ENCODE peak calls at places on chromosomes 6 and 20, in seven cellular contexts. X is NCI-H774; H is posterior vena cava; O is T-helper 9 cell; T is stimulated activated CD8-positive, alpha-beta memory T cell treated with anti-CD3 and anti-CD28 coated beads, Interleukin-15, amount 100 ng/mL, for 24 hours; Q is midbrain; P is uterus. G is an unnamed sample.

GRCh38 chr6:157758516-157759023 is 64.5 kb upstream of the SNX9 start:
- DNase-seq in X (no peak), O (no peak), H (no peak), P (no peak), Q (no peak), T (no peak), G (no peak)

GRCh38 chr20:24937579-24937978 is 11.5 kb upstream of the CST7 start:
- DNase-seq in P (no peak), T (no peak), Q (no peak), X (no peak), O (no peak), H (peak; percentile 55), G (peak; percentile 26)

GRCh38 chr6:105593056-105593455 is 190.2 kb upstream of the PREP start:
- DNase-seq in P (no peak), Q (no peak), X (no peak), O (no peak), T (no peak), H (no peak), G (no peak)

GRCh38 chr6:164882236-164882635 is 427.2 kb downstream of the C6orf118 start:
- DNase-seq in T (no peak), X (no peak), Q (no peak), H (no peak), P (no peak), O (no peak), G (no peak)

GRCh38 chr6:49713346-49713745 is at the start of gene CRISP2:
- DNase-seq in O (no peak), Q (no peak), H (peak; percentile 72), X (no peak), P (no peak), T (no peak), G (no peak)

GRCh38 chr6:15460110-15460727 is 202.6 kb downstream of the DTNBP1 start:
- DNase-seq in O (no peak), Q (no peak), X (no peak), T (no peak), P (no peak), H (no peak), G (no peak)

GRCh38 chr20:36315545-36316351 is 9.6 kb downstream of the DLGAP4 start:
- DNase-seq in P (no peak), X (no peak), T (no peak), O (no peak), Q (no peak), H (peak; percentile 75), G (peak; percentile 56)

GRCh38 chr6:20572940-20573339 is 38.7 kb downstream of the CDKAL1 start:
- DNase-seq in Q (no peak), T (no peak), O (no peak), P (no peak), X (no peak), H (no peak), G (no peak)

GRCh38 chr20:18639501-18639979 is 51.7 kb downstream of the DTD1 start:
- DNase-seq in Q (no peak), O (no peak), T (no peak), H (no peak), P (no peak), X (no peak), G (peak; percentile 36)

GRCh38 chr6:31836036-31836675 is 8.6 kb downstream of the HSPA1B start:
- DNase-seq in O (no peak), X (no peak), T (no peak), H (peak; percentile 74), P (no peak), Q (no peak), G (no peak)

GRCh38 chr6:83365931-83366330 is 64.9 kb downstream of the ME1 start:
- DNase-seq in H (no peak), X (no peak), P (no peak), T (no peak), Q (peak; percentile 52), O (no peak), G (no peak)

GRCh38 chr6:6626227-6626626 is 37.7 kb downstream of the LY86 start:
- DNase-seq in T (no peak), Q (no peak), P (no peak), O (no peak), X (no peak), H (no peak), G (no peak)

GRCh38 chr6:167703781-167704180 is 122.9 kb upstream of the AFDN start:
- DNase-seq in H (peak; percentile 75), P (no peak), Q (no peak), T (no peak), O (no peak), X (no peak), G (peak; percentile 28)

GRCh38 chr6:131694832-131695426 is 6.3 kb downstream of the OR2A4 start:
- DNase-seq in X (peak; percentile 65), T (no peak), O (no peak), P (peak; percentile 52), Q (peak; percentile 55), H (no peak), G (no peak)

GRCh38 chr6:39342692-39343460 is 20.4 kb upstream of the KCNK16 start:
- DNase-seq in H (no peak), T (no peak), Q (no peak), X (no peak), O (no peak), P (no peak), G (no peak)

GRCh38 chr6:15522427-15522826 is 140.4 kb downstream of the DTNBP1 start:
- DNase-seq in Q (no peak), T (no peak), P (no peak), O (no peak), H (no peak), X (no peak), G (peak; percentile 62)

GRCh38 chr6:16206595-16207037 is 31.8 kb upstream of the GMPR start:
- DNase-seq in H (no peak), P (peak; percentile 58), O (peak; percentile 12), T (no peak), Q (peak; percentile 75), X (peak; percentile 68), G (no peak)

GRCh38 chr20:62114894-62115293 is 7.4 kb upstream of the LSM14B start:
- DNase-seq in Q (no peak), O (no peak), H (no peak), X (no peak), P (no peak), T (no peak), G (no peak)

GRCh38 chr20:50838707-50839385 is 44.0 kb downstream of the BCAS4 start:
- DNase-seq in H (no peak), P (no peak), T (no peak), X (no peak), Q (no peak), O (no peak), G (no peak)

GRCh38 chr6:20400476-20401402 is 940 bp upstream of the E2F3 start:
- DNase-seq in Q (peak; percentile 5), O (peak; percentile 24), X (no peak), T (peak; percentile 4), P (peak; percentile 24), H (peak; percentile 84), G (peak; percentile 67)

GRCh38 chr20:25319241-25320034 is 71.2 kb downstream of the ABHD12 start:
- DNase-seq in P (peak; percentile 6), T (no peak), Q (no peak), H (no peak), X (peak; percentile 40), O (no peak), G (peak; percentile 53)

GRCh38 chr20:48723308-48724264 is 104.2 kb downstream of the PREX1 start:
- DNase-seq in X (no peak), H (no peak), O (no peak), Q (peak; percentile 57), P (no peak), T (no peak), G (peak; percentile 78)

GRCh38 chr6:13412639-13413465 is 74.5 kb downstream of the GFOD1 start:
- DNase-seq in H (no peak), P (no peak), O (no peak), X (no peak), T (no peak), Q (no peak), G (no peak)

GRCh38 chr6:97697450-97697849 is 414.4 kb upstream of the MMS22L start:
- DNase-seq in T (no peak), X (no peak), O (no peak), H (no peak), P (no peak), Q (no peak), G (no peak)

GRCh38 chr6:125584468-125584939 is 164.9 kb upstream of the HEY2 start:
- DNase-seq in T (no peak), X (peak; percentile 76), H (no peak), Q (peak; percentile 79), O (no peak), P (no peak), G (no peak)

GRCh38 chr20:7155794-7156193 is 388.3 kb downstream of the BMP2 start:
- DNase-seq in P (no peak), Q (no peak), X (no peak), O (no peak), H (no peak), T (no peak), G (no peak)

GRCh38 chr6:161079566-161080262 is 88.1 kb downstream of the MAP3K4 start:
- DNase-seq in Q (no peak), P (peak; percentile 25), H (no peak), X (no peak), T (no peak), O (peak; percentile 52), G (no peak)

GRCh38 chr6:31558631-31559500 is 11.5 kb downstream of the NFKBIL1 start:
- DNase-seq in Q (peak; percentile 47), O (peak; percentile 53), X (no peak), H (no peak), P (no peak), T (no peak), G (peak; percentile 69)

GRCh38 chr20:8155848-8156602 is 24.0 kb downstream of the PLCB1 start:
- DNase-seq in T (no peak), O (no peak), P (no peak), Q (no peak), H (no peak), X (no peak), G (no peak)

GRCh38 chr6:3337521-3338350 is 79.0 kb downstream of the PSMG4 start:
- DNase-seq in T (no peak), O (no peak), P (no peak), Q (no peak), H (no peak), X (no peak), G (no peak)

GRCh38 chr20:58466309-58466708 is 48.9 kb downstream of the APCDD1L start:
- DNase-seq in T (no peak), P (no peak), O (no peak), Q (no peak), H (no peak), X (no peak), G (no peak)

GRCh38 chr20:60172306-60172984 is 214.2 kb downstream of the CDH26 start:
- DNase-seq in P (no peak), X (no peak), Q (no peak), T (no peak), H (no peak), O (no peak), G (no peak)

G was measured in sigmoid colon.